ENCODE peak calls at places on chromosomes 7 and 10, in five cellular contexts. One of them, this sample, is unnamed.

GRCh38 chr10:116186273-116186672 is 86.7 kb downstream of the GFRA1 start:
- DNase-seq in hepatocyte: no peak
- DNase-seq in endothelial cell: no peak
- DNase-seq in breast epithelium: no peak
- DNase-seq in GM12865: no peak
- DNase-seq in this sample: no peak

GRCh38 chr7:93719546-93719945 is 145.0 kb upstream of the CALCR start:
- DNase-seq in hepatocyte: peak
- DNase-seq in endothelial cell: no peak
- DNase-seq in breast epithelium: no peak
- DNase-seq in GM12865: no peak
- DNase-seq in this sample: no peak

GRCh38 chr10:98748298-98748697 is 301.6 kb upstream of the HPS1 start:
- DNase-seq in hepatocyte: peak
- DNase-seq in endothelial cell: peak
- DNase-seq in breast epithelium: no peak
- DNase-seq in GM12865: peak
- DNase-seq in this sample: no peak

GRCh38 chr10:28254290-28254985 is 48.4 kb downstream of the MPP7 start:
- DNase-seq in hepatocyte: peak
- DNase-seq in endothelial cell: no peak
- DNase-seq in breast epithelium: no peak
- DNase-seq in GM12865: no peak
- DNase-seq in this sample: no peak

GRCh38 chr10:57692255-57692980 is 575.3 kb downstream of the IPMK start:
- DNase-seq in hepatocyte: peak
- DNase-seq in endothelial cell: no peak
- DNase-seq in breast epithelium: no peak
- DNase-seq in GM12865: no peak
- DNase-seq in this sample: no peak

GRCh38 chr10:132506711-132507466 is 30.7 kb upstream of the INPP5A start:
- DNase-seq in hepatocyte: peak
- DNase-seq in endothelial cell: no peak
- DNase-seq in breast epithelium: peak
- DNase-seq in GM12865: no peak
- DNase-seq in this sample: no peak

GRCh38 chr7:30309842-30310435 is 25.5 kb downstream of the ZNRF2 start:
- DNase-seq in hepatocyte: no peak
- DNase-seq in endothelial cell: no peak
- DNase-seq in breast epithelium: no peak
- DNase-seq in GM12865: no peak
- DNase-seq in this sample: no peak

GRCh38 chr7:28687631-28688030 is 270.5 kb downstream of the TRIL start:
- DNase-seq in hepatocyte: no peak
- DNase-seq in endothelial cell: no peak
- DNase-seq in breast epithelium: no peak
- DNase-seq in GM12865: no peak
- DNase-seq in this sample: no peak

GRCh38 chr7:105024734-105025133 is 10.7 kb downstream of the KMT2E start:
- DNase-seq in hepatocyte: no peak
- DNase-seq in endothelial cell: no peak
- DNase-seq in breast epithelium: no peak
- DNase-seq in GM12865: no peak
- DNase-seq in this sample: no peak

GRCh38 chr7:74479961-74480829 is 26.5 kb downstream of the GTF2IRD1 start:
- DNase-seq in hepatocyte: peak
- DNase-seq in endothelial cell: peak
- DNase-seq in breast epithelium: no peak
- DNase-seq in GM12865: no peak
- DNase-seq in this sample: peak

GRCh38 chr10:63005246-63005645 is 127.9 kb upstream of the NRBF2 start:
- DNase-seq in hepatocyte: no peak
- DNase-seq in endothelial cell: no peak
- DNase-seq in breast epithelium: no peak
- DNase-seq in GM12865: peak
- DNase-seq in this sample: no peak

GRCh38 chr7:34320926-34321609 is 336.9 kb upstream of the NPSR1 start:
- DNase-seq in hepatocyte: peak
- DNase-seq in endothelial cell: peak
- DNase-seq in breast epithelium: peak
- DNase-seq in GM12865: peak
- DNase-seq in this sample: peak

GRCh38 chr7:29255199-29255838 is 60.7 kb downstream of the CHN2 start:
- DNase-seq in hepatocyte: no peak
- DNase-seq in endothelial cell: no peak
- DNase-seq in breast epithelium: no peak
- DNase-seq in GM12865: no peak
- DNase-seq in this sample: no peak

GRCh38 chr10:30188567-30189253 is 129.3 kb upstream of the JCAD start:
- DNase-seq in hepatocyte: no peak
- DNase-seq in endothelial cell: peak
- DNase-seq in breast epithelium: no peak
- DNase-seq in GM12865: no peak
- DNase-seq in this sample: no peak
- TF ChIP-seq CTCF in hepatocyte: no peak
- TF ChIP-seq CTCF in endothelial cell: no peak
- TF ChIP-seq CTCF in breast epithelium: no peak
- TF ChIP-seq CTCF in GM12865: no peak
- TF ChIP-seq CTCF in this sample: no peak

GRCh38 chr7:4023502-4023901 is 658.6 kb upstream of the FOXK1 start:
- DNase-seq in hepatocyte: no peak
- DNase-seq in endothelial cell: no peak
- DNase-seq in breast epithelium: no peak
- DNase-seq in GM12865: no peak
- DNase-seq in this sample: no peak

GRCh38 chr7:4025694-4026615 is 656.1 kb upstream of the FOXK1 start:
- DNase-seq in hepatocyte: no peak
- DNase-seq in endothelial cell: no peak
- DNase-seq in breast epithelium: no peak
- DNase-seq in GM12865: no peak
- DNase-seq in this sample: no peak

GRCh38 chr7:4025211-4025610 is 656.9 kb upstream of the FOXK1 start:
- DNase-seq in hepatocyte: no peak
- DNase-seq in endothelial cell: no peak
- DNase-seq in breast epithelium: no peak
- DNase-seq in GM12865: no peak
- DNase-seq in this sample: no peak

GRCh38 chr7:4021413-4021812 is 660.7 kb upstream of the FOXK1 start:
- DNase-seq in hepatocyte: no peak
- DNase-seq in endothelial cell: no peak
- DNase-seq in breast epithelium: no peak
- DNase-seq in GM12865: no peak
- DNase-seq in this sample: no peak

DNA sequence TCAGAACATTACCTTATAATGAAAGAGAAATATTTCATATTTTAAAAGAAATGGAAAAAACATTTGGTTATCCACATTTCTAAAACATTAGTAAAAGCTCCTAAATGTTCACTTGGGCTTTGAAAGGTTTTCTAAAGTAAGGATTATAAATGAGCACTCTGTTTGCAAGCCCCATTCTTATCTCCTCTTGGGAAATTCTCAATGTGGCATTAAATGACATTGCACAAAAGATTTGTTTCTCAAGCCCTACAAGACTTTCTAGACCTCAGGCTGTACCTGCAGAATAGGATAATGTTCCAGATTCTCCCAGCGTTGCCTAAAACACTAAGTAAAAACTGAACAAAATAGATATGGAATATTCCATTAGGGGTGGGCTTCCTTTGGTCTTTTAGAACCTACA is 658.0 kb upstream of the FOXK1 start:
- DNase-seq in hepatocyte: no peak
- DNase-seq in endothelial cell: no peak
- DNase-seq in breast epithelium: no peak
- DNase-seq in GM12865: no peak
- DNase-seq in this sample: no peak
- TF ChIP-seq CTCF in hepatocyte: no peak
- TF ChIP-seq CTCF in endothelial cell: no peak
- TF ChIP-seq CTCF in breast epithelium: no peak
- TF ChIP-seq CTCF in GM12865: no peak
- TF ChIP-seq CTCF in this sample: no peak

GRCh38 chr7:125675628-125676027 is 746.0 kb upstream of the POT1 start:
- DNase-seq in hepatocyte: no peak
- DNase-seq in endothelial cell: no peak
- DNase-seq in breast epithelium: no peak
- DNase-seq in GM12865: no peak
- DNase-seq in this sample: no peak

GRCh38 chr7:125675169-125675568 is 745.5 kb upstream of the POT1 start:
- DNase-seq in hepatocyte: no peak
- DNase-seq in endothelial cell: no peak
- DNase-seq in breast epithelium: no peak
- DNase-seq in GM12865: no peak
- DNase-seq in this sample: no peak

GRCh38 chr7:125668321-125668993 is 738.8 kb upstream of the POT1 start:
- DNase-seq in hepatocyte: no peak
- DNase-seq in endothelial cell: no peak
- DNase-seq in breast epithelium: no peak
- DNase-seq in GM12865: no peak
- DNase-seq in this sample: no peak

GRCh38 chr7:125670926-125671572 is 741.4 kb upstream of the POT1 start:
- DNase-seq in hepatocyte: peak
- DNase-seq in endothelial cell: no peak
- DNase-seq in breast epithelium: no peak
- DNase-seq in GM12865: peak
- DNase-seq in this sample: no peak
- TF ChIP-seq CTCF in hepatocyte: peak
- TF ChIP-seq CTCF in endothelial cell: peak
- TF ChIP-seq CTCF in breast epithelium: no peak
- TF ChIP-seq CTCF in GM12865: peak
- TF ChIP-seq CTCF in this sample: peak

GRCh38 chr7:90749774-90750173 is 153.7 kb downstream of the CDK14 start:
- DNase-seq in hepatocyte: peak
- DNase-seq in endothelial cell: no peak
- DNase-seq in breast epithelium: no peak
- DNase-seq in GM12865: peak
- DNase-seq in this sample: no peak
- TF ChIP-seq CTCF in hepatocyte: peak
- TF ChIP-seq CTCF in endothelial cell: no peak
- TF ChIP-seq CTCF in breast epithelium: no peak
- TF ChIP-seq CTCF in GM12865: peak
- TF ChIP-seq CTCF in this sample: no peak